ENCODE peak calls at places on chromosomes 12 and 14, in four cellular contexts. W is Panc1, Q is uterus, S is BJ. L is an unnamed sample.
A peak's percentile ranks its signal among the peaks of the same experiment; 100 is the strongest.

GRCh38 chr14:37709419-37710195 is 114.2 kb downstream of the TTC6 start:
- DNase-seq in W (no peak), Q (no peak), S (no peak), L (no peak)

GRCh38 chr12:89544730-89545184 is 18.9 kb upstream of the POC1B start:
- DNase-seq in W (no peak), Q (peak; percentile 32), S (no peak), L (no peak)

GRCh38 chr12:95724767-95725166 is 65.8 kb downstream of the NTN4 start:
- DNase-seq in W (no peak), Q (no peak), S (no peak), L (no peak)

GRCh38 chr12:58819345-58819744 is 101.0 kb downstream of the LRIG3 start:
- DNase-seq in W (no peak), Q (no peak), S (no peak), L (no peak)

GRCh38 chr14:70660967-70661871 is 19.5 kb downstream of the TTC9 start:
- DNase-seq in W (no peak), Q (no peak), S (no peak), L (no peak)

GRCh38 chr12:213527-213932 is 427 bp downstream of the SLC6A12 start:
- DNase-seq in W (no peak), Q (no peak), S (no peak), L (no peak)

GRCh38 chr14:25049559-25050493 is at the start of gene STXBP6:
- DNase-seq in W (no peak), Q (peak; percentile 39), S (no peak), L (no peak)

GRCh38 chr14:64074961-64075619 is 219.1 kb downstream of the ESR2 start:
- DNase-seq in W (peak; percentile 61), Q (no peak), S (peak; percentile 13), L (no peak)

GRCh38 chr12:132106921-132107320 is 37.2 kb downstream of the DDX51 start:
- DNase-seq in W (no peak), Q (no peak), S (peak; percentile 28), L (no peak)

GRCh38 chr14:63962896-63963295 is 110.1 kb downstream of the SYNE2 start:
- DNase-seq in W (no peak), Q (no peak), S (no peak), L (no peak)

GRCh38 chr14:68535404-68536024 is 257.4 kb downstream of the ZFP36L1 start:
- DNase-seq in W (peak; percentile 32), Q (no peak), S (peak; percentile 91), L (no peak)

GRCh38 chr14:21106506-21107359 is 5.9 kb downstream of the TMEM253 start:
- DNase-seq in W (peak; percentile 61), Q (peak; percentile 82), S (no peak), L (no peak)

GRCh38 chr12:50924131-50924438 is 28.3 kb upstream of the HIGD1C start:
- DNase-seq in W (no peak), Q (no peak), S (no peak), L (no peak)

GRCh38 chr14:38405851-38406630 is 150.1 kb upstream of the CLEC14A start:
- DNase-seq in W (no peak), Q (no peak), S (peak; percentile 75), L (no peak)

GRCh38 chr12:131687346-131688125 is 23.4 kb upstream of the SFSWAP start:
- DNase-seq in W (no peak), Q (no peak), S (no peak), L (no peak)

GRCh38 chr12:6542209-6543009 is 8.1 kb downstream of the GAPDH start:
- DNase-seq in W (no peak), Q (no peak), S (no peak), L (no peak)

GRCh38 chr14:100588671-100589070 is 1.5 kb upstream of the BEGAIN start:
- DNase-seq in W (no peak), Q (peak; percentile 4), S (no peak), L (no peak)

GRCh38 chr12:125050446-125050845 is 14.8 kb upstream of the AACS start:
- DNase-seq in W (no peak), Q (no peak), S (no peak), L (no peak)

GRCh38 chr12:96862326-96862725 is 44.7 kb upstream of the NEDD1 start:
- DNase-seq in W (no peak), Q (no peak), S (no peak), L (no peak)

GRCh38 chr14:23441076-23441475 is 5.6 kb upstream of the MYH7 start:
- DNase-seq in W (no peak), Q (no peak), S (no peak), L (no peak)

GRCh38 chr12:93098077-93098476 is 169.0 kb upstream of the EEA1 start:
- DNase-seq in W (peak; percentile 13), Q (peak; percentile 51), S (no peak), L (no peak)

DNA sequence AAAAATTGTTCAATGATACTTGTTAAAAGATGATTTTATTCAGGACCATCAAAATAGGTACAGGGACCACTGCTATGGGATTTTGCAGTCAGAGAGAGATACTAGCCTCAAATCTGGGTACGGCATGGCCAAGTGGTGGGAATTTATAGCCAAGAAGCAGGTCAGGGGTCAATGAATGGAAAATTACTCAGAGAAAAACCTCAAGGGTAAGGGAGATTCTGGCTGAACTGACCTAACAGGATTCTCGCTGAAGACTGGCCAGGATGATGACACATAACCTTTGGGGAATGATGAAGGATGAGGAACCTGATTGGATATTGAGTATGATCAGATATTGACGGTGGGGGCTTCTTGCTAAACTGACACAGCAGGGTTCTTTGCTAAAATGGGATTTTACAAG is 32.7 kb downstream of the DEPDC4 start:
- DNase-seq in W (no peak), Q (no peak), S (no peak), L (no peak)
- H3K4me3 ChIP-seq in W (no peak overlapping the region), Q (no peak overlapping the region), S (no peak overlapping the region), L (no peak overlapping the region)

GRCh38 chr14:32405856-32406255 is 76.8 kb downstream of the AKAP6 start:
- DNase-seq in W (no peak), Q (no peak), S (no peak), L (no peak)
- TF ChIP-seq CTCF in W (no peak), Q (no peak), S (no peak), L (no peak)

GRCh38 chr12:67318786-67319185 is 49.6 kb downstream of the CAND1 start:
- DNase-seq in W (no peak), Q (no peak), S (no peak), L (no peak)
- H3K36me3 ChIP-seq in W (peaks cover 6% of the 10 kb centered on the region), Q (no peaks in the 10 kb centered on the region), S (peaks cover 5% of the 10 kb centered on the region), L (no peaks in the 10 kb centered on the region)

GRCh38 chr14:103520269-103520656 is 2.4 kb downstream of the CKB start:
- DNase-seq in W (no peak), Q (no peak), S (no peak), L (no peak)
- H3K4me3 ChIP-seq in W (peak overlapping the region; percentile 50), Q (no peak overlapping the region), S (no peak overlapping the region), L (no peak overlapping the region)

DNA sequence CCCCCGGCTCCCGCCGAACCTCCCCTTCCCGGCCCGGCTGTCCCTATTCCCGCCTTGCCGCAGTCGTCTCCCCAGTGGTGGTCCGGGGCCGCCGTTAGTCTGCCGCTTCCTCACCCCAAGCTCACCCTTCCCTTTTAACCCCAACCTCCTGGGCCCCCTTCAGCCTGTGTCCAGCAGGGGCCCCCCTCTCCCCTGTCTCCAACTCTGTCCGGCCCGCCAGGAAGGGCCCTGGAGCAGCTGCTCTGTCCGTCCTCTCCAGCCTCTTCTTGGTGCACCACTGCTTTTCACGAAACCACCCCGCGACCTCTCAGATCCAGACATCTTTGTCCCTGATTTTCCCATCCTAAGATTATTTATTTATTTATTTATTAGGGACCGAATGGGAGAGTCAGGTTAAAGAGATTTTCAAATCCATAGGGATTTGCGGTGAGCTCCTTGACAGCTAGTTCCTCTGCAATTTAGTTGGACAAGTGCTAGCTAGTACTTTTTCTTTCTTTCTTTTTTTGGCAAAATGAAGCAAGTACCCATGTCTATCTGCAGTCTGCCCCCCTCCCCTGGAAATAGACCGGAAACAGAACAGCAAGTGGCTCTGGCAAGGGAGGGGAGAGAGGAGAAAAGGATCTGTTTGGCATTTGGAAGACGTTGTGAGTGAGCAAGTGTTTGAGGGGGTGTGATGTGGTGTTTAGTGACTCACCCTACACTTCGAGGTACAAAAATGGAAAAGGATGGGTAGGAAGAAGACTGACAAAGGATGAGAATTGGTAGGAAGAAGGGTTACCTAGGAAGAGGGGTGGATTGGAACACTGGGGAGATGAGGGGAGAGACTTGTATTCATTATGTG is 632 bp downstream of the UBR7 start:
- DNase-seq in W (peak; percentile 7), Q (no peak), S (no peak), L (no peak)
- TF ChIP-seq CTCF in W (peak; percentile 75), Q (no peak), S (peak; percentile 64), L (peak; percentile 63)

GRCh38 chr14:94051779-94052178 is 25.6 kb downstream of the OTUB2 start:
- DNase-seq in W (no peak), Q (no peak), S (no peak), L (no peak)
- H3K36me3 ChIP-seq in W (peaks cover 5% of the 10 kb centered on the region), Q (no peaks in the 10 kb centered on the region), S (peaks cover 53% of the 10 kb centered on the region), L (peaks cover 7% of the 10 kb centered on the region)

DNA sequence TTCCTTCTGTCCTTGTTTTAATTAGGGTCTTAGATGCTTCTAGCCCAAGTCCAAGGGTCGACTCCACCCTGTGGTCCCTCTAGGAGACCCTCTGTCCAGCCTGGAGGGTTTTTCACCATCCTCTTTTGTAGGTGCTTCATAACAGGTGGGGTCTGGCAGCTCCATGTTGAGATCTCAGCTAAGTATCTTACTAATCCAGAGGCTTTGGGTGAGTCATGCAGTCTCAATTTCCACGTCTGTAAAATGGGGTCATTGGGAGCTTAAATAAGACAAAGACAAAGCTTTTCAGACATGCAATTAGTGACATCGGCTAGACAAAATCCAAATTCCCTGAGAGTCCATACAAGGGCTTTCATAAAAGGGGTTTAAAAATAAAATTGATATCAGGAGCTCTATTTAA is 3.2 kb downstream of the HSPB8 start:
- DNase-seq in W (no peak), Q (no peak), S (no peak), L (no peak)
- H3K4me3 ChIP-seq in W (no peak overlapping the region), Q (peak overlapping the region; percentile 77), S (no peak overlapping the region), L (no peak overlapping the region)

L was measured in kidney epithelial cell.